ENCODE peak calls at places on chromosome 13, in seven cellular contexts. S is NCI-H1092; M is kidney epithelial cell; A is CD8-positive, alpha-beta memory T cell; E is head of caudate nucleus; X is anterior cingulate cortex; D is kidney tubule cell. R is an unnamed sample.

GRCh38 chr13:38045278-38046048 is 175.9 kb upstream of the TRPC4 start:
- DNase-seq in A (no peak), E (no peak), D (peak; percentile 44), X (no peak), S (no peak), M (no peak), R (no peak)

GRCh38 chr13:63938851-63939250 is 2523.2 kb upstream of the PCDH20 start:
- DNase-seq in E (no peak), D (no peak), X (no peak), A (no peak), M (no peak), S (no peak), R (no peak)

GRCh38 chr13:68257111-68257842 is 1027.1 kb upstream of the PCDH9 start:
- DNase-seq in D (no peak), S (no peak), M (no peak), E (no peak), A (no peak), X (no peak), R (no peak)

GRCh38 chr13:29853131-29853530 is 2.7 kb upstream of the UBL3 start:
- DNase-seq in D (no peak), S (no peak), X (no peak), A (no peak), M (no peak), E (no peak), R (no peak)

GRCh38 chr13:50626031-50626643 is 217.4 kb downstream of the DLEU7 start:
- DNase-seq in M (peak; percentile 18), A (no peak), E (no peak), D (peak; percentile 44), S (no peak), X (no peak), R (no peak)

GRCh38 chr13:43374621-43375020 is 351.2 kb downstream of the DNAJC15 start:
- DNase-seq in M (no peak), S (no peak), E (no peak), D (peak; percentile 19), A (no peak), X (no peak), R (no peak)

GRCh38 chr13:101474419-101474957 is 22.0 kb downstream of the ITGBL1 start:
- DNase-seq in D (peak; percentile 62), S (no peak), M (peak; percentile 42), E (no peak), X (peak; percentile 72), A (no peak), R (no peak)

GRCh38 chr13:21435710-21436151 is 23.4 kb downstream of the ZDHHC20 start:
- DNase-seq in E (no peak), D (peak; percentile 88), M (peak; percentile 75), A (peak; percentile 27), S (no peak), X (no peak), R (no peak)

GRCh38 chr13:41848435-41849255 is 112.3 kb downstream of the VWA8 start:
- DNase-seq in D (peak; percentile 24), S (no peak), M (no peak), E (no peak), X (no peak), A (no peak), R (no peak)

GRCh38 chr13:99376132-99376531 is 68.9 kb upstream of the GPR183 start:
- DNase-seq in E (no peak), S (no peak), X (no peak), A (no peak), D (peak; percentile 62), M (no peak), R (no peak)

GRCh38 chr13:96575423-96576320 is 418.6 kb downstream of the OXGR1 start:
- DNase-seq in M (no peak), X (no peak), S (no peak), A (no peak), D (no peak), E (no peak), R (no peak)

GRCh38 chr13:46903748-46904147 is 6.9 kb upstream of the HTR2A start:
- DNase-seq in A (no peak), X (no peak), E (no peak), S (no peak), D (peak; percentile 46), M (no peak), R (no peak)

GRCh38 chr13:51834581-51835158 is 10.3 kb downstream of the TMEM272 start:
- DNase-seq in S (peak; percentile 76), X (no peak), A (no peak), E (no peak), D (no peak), M (no peak), R (no peak)

GRCh38 chr13:33340631-33341030 is 55.1 kb upstream of the STARD13 start:
- DNase-seq in E (no peak), X (no peak), S (no peak), A (no peak), M (no peak), D (no peak), R (no peak)

GRCh38 chr13:39768962-39769361 is 113.5 kb downstream of the COG6 start:
- DNase-seq in D (no peak), S (no peak), E (no peak), X (no peak), A (no peak), M (no peak), R (no peak)

GRCh38 chr13:112702983-112703379 is 13.1 kb downstream of the ATP11A start:
- DNase-seq in E (no peak), X (no peak), D (no peak), S (no peak), M (no peak), A (no peak), R (no peak)

GRCh38 chr13:110820311-110820710 is 94.6 kb downstream of the ANKRD10 start:
- DNase-seq in D (no peak), S (peak; percentile 66), A (no peak), M (no peak), E (no peak), X (no peak), R (no peak)

GRCh38 chr13:36509369-36509768 is 77.1 kb downstream of the CCNA1 start:
- DNase-seq in S (no peak), X (no peak), E (no peak), D (no peak), M (no peak), A (no peak), R (no peak)

GRCh38 chr13:114129649-114130062 is 2.8 kb downstream of the RASA3 start:
- DNase-seq in E (no peak), A (peak; percentile 32), S (no peak), M (no peak), D (peak; percentile 48), X (no peak), R (no peak)

GRCh38 chr13:71255633-71256032 is 611.4 kb downstream of the DACH1 start:
- DNase-seq in S (no peak), A (no peak), E (no peak), X (no peak), D (no peak), M (no peak), R (no peak)

GRCh38 chr13:104943331-104943730 is 1592.1 kb downstream of the EFNB2 start:
- DNase-seq in X (no peak), M (no peak), S (no peak), D (no peak), A (no peak), E (no peak), R (no peak)

GRCh38 chr13:39451860-39452301 is 151.1 kb downstream of the LHFPL6 start:
- DNase-seq in D (no peak), M (no peak), S (peak; percentile 47), A (no peak), X (no peak), E (no peak), R (no peak)

GRCh38 chr13:44230736-44231135 is 142.9 kb upstream of the SERP2 start:
- DNase-seq in A (no peak), M (no peak), E (no peak), S (no peak), D (no peak), X (no peak), R (no peak)

GRCh38 chr13:74068471-74068870 is 65.7 kb downstream of the KLF12 start:
- DNase-seq in A (no peak), E (no peak), D (no peak), X (no peak), S (no peak), M (no peak), R (peak; percentile 31)

R was measured in T-helper 2 cell.